ENCODE peak calls at places on chromosomes 12 and 14, in seven cellular contexts. One of them, this sample, is unnamed.

GRCh38 chr14:101705733-101706508 is 55.6 kb upstream of the PPP2R5C start:
- DNase-seq in A673: peak; percentile 56
- DNase-seq in CD8-positive, alpha-beta T cell: peak; percentile 40
- DNase-seq in H9: peak; percentile 77
- DNase-seq in SK-N-SH: no peak
- DNase-seq in tibial nerve: peak; percentile 28
- DNase-seq in MM.1S: peak; percentile 40
- DNase-seq in this sample: peak; percentile 59

GRCh38 chr12:78232756-78233155 is 402.1 kb downstream of the NAV3 start:
- DNase-seq in A673: no peak
- DNase-seq in CD8-positive, alpha-beta T cell: no peak
- DNase-seq in H9: no peak
- DNase-seq in SK-N-SH: no peak
- DNase-seq in tibial nerve: no peak
- DNase-seq in MM.1S: no peak
- DNase-seq in this sample: no peak

GRCh38 chr12:126437934-126438333 is 1372.7 kb downstream of the AACS start:
- DNase-seq in A673: no peak
- DNase-seq in CD8-positive, alpha-beta T cell: no peak
- DNase-seq in H9: no peak
- DNase-seq in SK-N-SH: no peak
- DNase-seq in tibial nerve: no peak
- DNase-seq in MM.1S: no peak
- DNase-seq in this sample: no peak

GRCh38 chr12:51028126-51028810 is 2.1 kb upstream of the SLC11A2 start:
- DNase-seq in A673: peak; percentile 86
- DNase-seq in CD8-positive, alpha-beta T cell: no peak
- DNase-seq in H9: peak; percentile 72
- DNase-seq in SK-N-SH: no peak
- DNase-seq in tibial nerve: peak; percentile 21
- DNase-seq in MM.1S: peak; percentile 57
- DNase-seq in this sample: no peak

GRCh38 chr12:11885261-11886038 is 185.3 kb upstream of the BCL2L14 start:
- DNase-seq in A673: no peak
- DNase-seq in CD8-positive, alpha-beta T cell: no peak
- DNase-seq in H9: no peak
- DNase-seq in SK-N-SH: no peak
- DNase-seq in tibial nerve: no peak
- DNase-seq in MM.1S: no peak
- DNase-seq in this sample: no peak

GRCh38 chr12:106903241-106903950 is 52.3 kb upstream of the TMEM263 start:
- DNase-seq in A673: peak; percentile 80
- DNase-seq in CD8-positive, alpha-beta T cell: peak; percentile 43
- DNase-seq in H9: peak; percentile 96
- DNase-seq in SK-N-SH: peak; percentile 87
- DNase-seq in tibial nerve: peak; percentile 61
- DNase-seq in MM.1S: peak; percentile 81
- DNase-seq in this sample: peak; percentile 69

GRCh38 chr12:20931894-20932293 is 121.4 kb downstream of the SLCO1B3 start:
- DNase-seq in A673: no peak
- DNase-seq in CD8-positive, alpha-beta T cell: no peak
- DNase-seq in H9: no peak
- DNase-seq in SK-N-SH: no peak
- DNase-seq in tibial nerve: no peak
- DNase-seq in MM.1S: no peak
- DNase-seq in this sample: no peak

GRCh38 chr14:95314609-95315008 is 5.1 kb downstream of the CLMN start:
- DNase-seq in A673: no peak
- DNase-seq in CD8-positive, alpha-beta T cell: no peak
- DNase-seq in H9: no peak
- DNase-seq in SK-N-SH: peak; percentile 27
- DNase-seq in tibial nerve: no peak
- DNase-seq in MM.1S: no peak
- DNase-seq in this sample: no peak

GRCh38 chr14:90023176-90023896 is 38.5 kb upstream of the KCNK13 start:
- DNase-seq in A673: no peak
- DNase-seq in CD8-positive, alpha-beta T cell: no peak
- DNase-seq in H9: no peak
- DNase-seq in SK-N-SH: no peak
- DNase-seq in tibial nerve: no peak
- DNase-seq in MM.1S: no peak
- DNase-seq in this sample: no peak

GRCh38 chr12:112524676-112525425 is 106.1 kb downstream of the PTPN11 start:
- DNase-seq in A673: no peak
- DNase-seq in CD8-positive, alpha-beta T cell: no peak
- DNase-seq in H9: peak; percentile 51
- DNase-seq in SK-N-SH: no peak
- DNase-seq in tibial nerve: no peak
- DNase-seq in MM.1S: peak; percentile 78
- DNase-seq in this sample: no peak

GRCh38 chr12:40144023-40144422 is 38.1 kb upstream of the SLC2A13 start:
- DNase-seq in A673: no peak
- DNase-seq in CD8-positive, alpha-beta T cell: no peak
- DNase-seq in H9: no peak
- DNase-seq in SK-N-SH: no peak
- DNase-seq in tibial nerve: no peak
- DNase-seq in MM.1S: no peak
- DNase-seq in this sample: no peak

GRCh38 chr14:69671365-69672050 is 60.1 kb downstream of the SUSD6 start:
- DNase-seq in A673: peak; percentile 20
- DNase-seq in CD8-positive, alpha-beta T cell: no peak
- DNase-seq in H9: no peak
- DNase-seq in SK-N-SH: no peak
- DNase-seq in tibial nerve: no peak
- DNase-seq in MM.1S: no peak
- DNase-seq in this sample: no peak

GRCh38 chr12:113689047-113689610 is 217.5 kb upstream of the LHX5 start:
- DNase-seq in A673: no peak
- DNase-seq in CD8-positive, alpha-beta T cell: no peak
- DNase-seq in H9: no peak
- DNase-seq in SK-N-SH: no peak
- DNase-seq in tibial nerve: no peak
- DNase-seq in MM.1S: no peak
- DNase-seq in this sample: no peak

GRCh38 chr12:122282066-122282465 is 15.8 kb upstream of the VPS33A start:
- DNase-seq in A673: peak; percentile 90
- DNase-seq in CD8-positive, alpha-beta T cell: no peak
- DNase-seq in H9: no peak
- DNase-seq in SK-N-SH: no peak
- DNase-seq in tibial nerve: no peak
- DNase-seq in MM.1S: no peak
- DNase-seq in this sample: no peak

GRCh38 chr14:71321556-71322315 is 414.5 kb downstream of the PCNX1 start:
- DNase-seq in A673: peak; percentile 72
- DNase-seq in CD8-positive, alpha-beta T cell: no peak
- DNase-seq in H9: peak; percentile 39
- DNase-seq in SK-N-SH: no peak
- DNase-seq in tibial nerve: peak; percentile 19
- DNase-seq in MM.1S: no peak
- DNase-seq in this sample: no peak

GRCh38 chr12:5976711-5977110 is 31.7 kb upstream of the ANO2 start:
- DNase-seq in A673: no peak
- DNase-seq in CD8-positive, alpha-beta T cell: no peak
- DNase-seq in H9: no peak
- DNase-seq in SK-N-SH: no peak
- DNase-seq in tibial nerve: peak; percentile 0
- DNase-seq in MM.1S: no peak
- DNase-seq in this sample: no peak

GRCh38 chr12:28770329-28770728 is 378.7 kb upstream of the FAR2 start:
- DNase-seq in A673: no peak
- DNase-seq in CD8-positive, alpha-beta T cell: no peak
- DNase-seq in H9: no peak
- DNase-seq in SK-N-SH: no peak
- DNase-seq in tibial nerve: no peak
- DNase-seq in MM.1S: no peak
- DNase-seq in this sample: no peak

GRCh38 chr14:53032161-53032803 is 81.4 kb upstream of the FERMT2 start:
- DNase-seq in A673: peak; percentile 70
- DNase-seq in CD8-positive, alpha-beta T cell: no peak
- DNase-seq in H9: no peak
- DNase-seq in SK-N-SH: no peak
- DNase-seq in tibial nerve: peak; percentile 51
- DNase-seq in MM.1S: no peak
- DNase-seq in this sample: no peak

GRCh38 chr12:47820631-47821345 is 1.1 kb upstream of the HDAC7 start:
- DNase-seq in A673: peak; percentile 94
- DNase-seq in CD8-positive, alpha-beta T cell: no peak
- DNase-seq in H9: peak; percentile 90
- DNase-seq in SK-N-SH: peak; percentile 61
- DNase-seq in tibial nerve: peak; percentile 93
- DNase-seq in MM.1S: no peak
- DNase-seq in this sample: peak; percentile 74

GRCh38 chr12:11705010-11705409 is 55.5 kb downstream of the ETV6 start:
- DNase-seq in A673: peak; percentile 19
- DNase-seq in CD8-positive, alpha-beta T cell: no peak
- DNase-seq in H9: no peak
- DNase-seq in SK-N-SH: no peak
- DNase-seq in tibial nerve: no peak
- DNase-seq in MM.1S: no peak
- DNase-seq in this sample: no peak

GRCh38 chr14:36069535-36069900 is 107.0 kb downstream of the PTCSC3 start:
- DNase-seq in A673: peak; percentile 67
- DNase-seq in CD8-positive, alpha-beta T cell: no peak
- DNase-seq in H9: peak; percentile 72
- DNase-seq in SK-N-SH: peak; percentile 53
- DNase-seq in tibial nerve: no peak
- DNase-seq in MM.1S: peak; percentile 14
- DNase-seq in this sample: no peak

GRCh38 chr14:100661340-100661712 is 65.4 kb upstream of the DLK1 start:
- DNase-seq in A673: no peak
- DNase-seq in CD8-positive, alpha-beta T cell: no peak
- DNase-seq in H9: no peak
- DNase-seq in SK-N-SH: no peak
- DNase-seq in tibial nerve: no peak
- DNase-seq in MM.1S: no peak
- DNase-seq in this sample: no peak

GRCh38 chr14:63375772-63376171 is 57.0 kb upstream of the GPHB5 start:
- DNase-seq in A673: no peak
- DNase-seq in CD8-positive, alpha-beta T cell: no peak
- DNase-seq in H9: no peak
- DNase-seq in SK-N-SH: no peak
- DNase-seq in tibial nerve: no peak
- DNase-seq in MM.1S: no peak
- DNase-seq in this sample: no peak

GRCh38 chr12:52193991-52194390 is 2.2 kb upstream of the KRT80 start:
- DNase-seq in A673: peak; percentile 60
- DNase-seq in CD8-positive, alpha-beta T cell: no peak
- DNase-seq in H9: no peak
- DNase-seq in SK-N-SH: no peak
- DNase-seq in tibial nerve: no peak
- DNase-seq in MM.1S: no peak
- DNase-seq in this sample: no peak

DNA sequence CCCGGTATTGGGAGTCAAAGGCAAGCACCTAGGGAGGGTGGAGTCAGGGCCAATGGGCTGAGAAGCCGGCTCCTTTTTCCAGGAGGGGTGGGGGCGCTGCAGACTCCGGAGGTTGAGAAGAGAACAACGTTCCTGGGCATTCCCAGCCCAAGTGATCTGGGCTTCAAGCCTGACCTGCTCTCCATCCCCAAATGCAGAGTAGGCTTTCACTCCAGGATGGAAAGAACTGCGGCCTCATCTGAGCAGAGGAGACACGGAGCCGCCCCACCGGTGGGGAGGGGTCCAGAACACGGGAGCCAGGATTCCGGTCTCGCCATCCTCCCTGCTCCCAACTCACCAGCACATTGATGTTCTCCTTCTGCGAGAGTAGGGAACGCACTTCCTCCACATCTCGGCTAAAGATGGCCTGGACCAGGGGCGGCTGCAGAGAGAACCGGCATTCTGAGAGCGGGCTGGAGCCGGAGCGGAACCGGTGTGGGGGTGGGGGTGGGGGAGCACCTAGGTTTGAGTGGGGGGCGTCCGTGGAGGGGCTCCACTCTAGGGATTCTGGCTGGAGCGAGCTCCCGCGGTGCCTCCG is 605 bp downstream of the ANKRD52 start:
- DNase-seq in A673: peak; percentile 62
- DNase-seq in CD8-positive, alpha-beta T cell: no peak
- DNase-seq in H9: peak; percentile 86
- DNase-seq in SK-N-SH: peak; percentile 81
- DNase-seq in tibial nerve: no peak
- DNase-seq in MM.1S: no peak
- DNase-seq in this sample: no peak
- H3K27ac ChIP-seq in A673: peak overlapping the region; percentile 91
- H3K27ac ChIP-seq in CD8-positive, alpha-beta T cell: peak overlapping the region; percentile 77
- H3K27ac ChIP-seq in H9: no peak overlapping the region
- H3K27ac ChIP-seq in SK-N-SH: peak overlapping the region; percentile 75
- H3K27ac ChIP-seq in tibial nerve: peak overlapping the region; percentile 93
- H3K27ac ChIP-seq in MM.1S: no peak overlapping the region
- H3K27ac ChIP-seq in this sample: peak overlapping the region; percentile 91

GRCh38 chr14:20583142-20583541 is 4.7 kb downstream of the RNASE11 start:
- DNase-seq in A673: no peak
- DNase-seq in CD8-positive, alpha-beta T cell: no peak
- DNase-seq in H9: no peak
- DNase-seq in SK-N-SH: no peak
- DNase-seq in tibial nerve: no peak
- DNase-seq in MM.1S: no peak
- DNase-seq in this sample: no peak
- H3K4me1 ChIP-seq in A673: no peaks in the 10 kb centered on the region
- H3K4me1 ChIP-seq in CD8-positive, alpha-beta T cell: no peaks in the 10 kb centered on the region
- H3K4me1 ChIP-seq in H9: peaks cover 22% of the 10 kb centered on the region
- H3K4me1 ChIP-seq in SK-N-SH: no peaks in the 10 kb centered on the region
- H3K4me1 ChIP-seq in tibial nerve: no peaks in the 10 kb centered on the region
- H3K4me1 ChIP-seq in MM.1S: no peaks in the 10 kb centered on the region
- H3K4me1 ChIP-seq in this sample: no peaks in the 10 kb centered on the region

GRCh38 chr12:75977952-75978671 is 53.5 kb downstream of the PHLDA1 start:
- DNase-seq in A673: peak; percentile 98
- DNase-seq in CD8-positive, alpha-beta T cell: peak; percentile 27
- DNase-seq in H9: no peak
- DNase-seq in SK-N-SH: no peak
- DNase-seq in tibial nerve: peak; percentile 78
- DNase-seq in MM.1S: peak; percentile 93
- DNase-seq in this sample: peak; percentile 82

GRCh38 chr12:75981247-75981646 is 50.3 kb downstream of the PHLDA1 start:
- DNase-seq in A673: no peak
- DNase-seq in CD8-positive, alpha-beta T cell: no peak
- DNase-seq in H9: no peak
- DNase-seq in SK-N-SH: no peak
- DNase-seq in tibial nerve: no peak
- DNase-seq in MM.1S: no peak
- DNase-seq in this sample: no peak

GRCh38 chr12:75977590-75977951 is 54.0 kb downstream of the PHLDA1 start:
- DNase-seq in A673: no peak
- DNase-seq in CD8-positive, alpha-beta T cell: no peak
- DNase-seq in H9: no peak
- DNase-seq in SK-N-SH: no peak
- DNase-seq in tibial nerve: no peak
- DNase-seq in MM.1S: no peak
- DNase-seq in this sample: no peak

GRCh38 chr12:75978677-75979076 is 52.9 kb downstream of the PHLDA1 start:
- DNase-seq in A673: no peak
- DNase-seq in CD8-positive, alpha-beta T cell: no peak
- DNase-seq in H9: no peak
- DNase-seq in SK-N-SH: no peak
- DNase-seq in tibial nerve: no peak
- DNase-seq in MM.1S: no peak
- DNase-seq in this sample: no peak

GRCh38 chr12:75979181-75979580 is 52.4 kb downstream of the PHLDA1 start:
- DNase-seq in A673: peak; percentile 56
- DNase-seq in CD8-positive, alpha-beta T cell: no peak
- DNase-seq in H9: no peak
- DNase-seq in SK-N-SH: no peak
- DNase-seq in tibial nerve: no peak
- DNase-seq in MM.1S: no peak
- DNase-seq in this sample: no peak
- H3K27ac ChIP-seq in A673: peak overlapping the region; percentile 85
- H3K27ac ChIP-seq in CD8-positive, alpha-beta T cell: no peak overlapping the region
- H3K27ac ChIP-seq in H9: no peak overlapping the region
- H3K27ac ChIP-seq in SK-N-SH: peak overlapping the region; percentile 99
- H3K27ac ChIP-seq in tibial nerve: peak overlapping the region; percentile 85
- H3K27ac ChIP-seq in MM.1S: peak overlapping the region; percentile 90
- H3K27ac ChIP-seq in this sample: peak overlapping the region; percentile 86

GRCh38 chr12:93719710-93720109 is 42.5 kb downstream of the CRADD start:
- DNase-seq in A673: no peak
- DNase-seq in CD8-positive, alpha-beta T cell: no peak
- DNase-seq in H9: no peak
- DNase-seq in SK-N-SH: no peak
- DNase-seq in tibial nerve: no peak
- DNase-seq in MM.1S: no peak
- DNase-seq in this sample: no peak
- H3K4me1 ChIP-seq in A673: no peaks in the 10 kb centered on the region
- H3K4me1 ChIP-seq in CD8-positive, alpha-beta T cell: no peaks in the 10 kb centered on the region
- H3K4me1 ChIP-seq in H9: no peaks in the 10 kb centered on the region
- H3K4me1 ChIP-seq in SK-N-SH: no peaks in the 10 kb centered on the region
- H3K4me1 ChIP-seq in tibial nerve: no peaks in the 10 kb centered on the region
- H3K4me1 ChIP-seq in MM.1S: no peaks in the 10 kb centered on the region
- H3K4me1 ChIP-seq in this sample: peaks cover 7% of the 10 kb centered on the region

This sample was measured in heart right ventricle.